ENCODE peak calls at places on chromosomes 7 and 10, in seven cellular contexts. One of them, this sample, is unnamed.

GRCh38 chr10:75544381-75544780 is 113.0 kb downstream of the LRMDA start:
- DNase-seq in cardiac septum: no peak
- DNase-seq in activated gamma-delta T cell treated with anti-CD3 and anti-CD28 coated beads, Interleukin-2, amount 50 U/mL, for 16 hours: no peak
- DNase-seq in retinal pigment epithelial cell: no peak
- DNase-seq in HT-29: no peak
- DNase-seq in mammary epithelial cell: no peak
- DNase-seq in testis: no peak
- DNase-seq in this sample: no peak

GRCh38 chr7:70694909-70695803 is 436.8 kb upstream of the GALNT17 start:
- DNase-seq in cardiac septum: no peak
- DNase-seq in activated gamma-delta T cell treated with anti-CD3 and anti-CD28 coated beads, Interleukin-2, amount 50 U/mL, for 16 hours: no peak
- DNase-seq in retinal pigment epithelial cell: no peak
- DNase-seq in HT-29: no peak
- DNase-seq in mammary epithelial cell: peak
- DNase-seq in testis: peak
- DNase-seq in this sample: no peak

GRCh38 chr10:77833225-77833624 is 93.3 kb downstream of the DLG5 start:
- DNase-seq in cardiac septum: no peak
- DNase-seq in activated gamma-delta T cell treated with anti-CD3 and anti-CD28 coated beads, Interleukin-2, amount 50 U/mL, for 16 hours: no peak
- DNase-seq in retinal pigment epithelial cell: no peak
- DNase-seq in HT-29: no peak
- DNase-seq in mammary epithelial cell: no peak
- DNase-seq in testis: no peak
- DNase-seq in this sample: no peak

GRCh38 chr7:18538554-18539250 is 43.2 kb downstream of the HDAC9 start:
- DNase-seq in cardiac septum: no peak
- DNase-seq in activated gamma-delta T cell treated with anti-CD3 and anti-CD28 coated beads, Interleukin-2, amount 50 U/mL, for 16 hours: no peak
- DNase-seq in retinal pigment epithelial cell: no peak
- DNase-seq in HT-29: no peak
- DNase-seq in mammary epithelial cell: no peak
- DNase-seq in testis: no peak
- DNase-seq in this sample: no peak

GRCh38 chr10:6178581-6178980 is 24.2 kb upstream of the PFKFB3 start:
- DNase-seq in cardiac septum: no peak
- DNase-seq in activated gamma-delta T cell treated with anti-CD3 and anti-CD28 coated beads, Interleukin-2, amount 50 U/mL, for 16 hours: no peak
- DNase-seq in retinal pigment epithelial cell: no peak
- DNase-seq in HT-29: no peak
- DNase-seq in mammary epithelial cell: no peak
- DNase-seq in testis: no peak
- DNase-seq in this sample: no peak

GRCh38 chr10:82394122-82394521 is 519.1 kb downstream of the NRG3 start:
- DNase-seq in cardiac septum: no peak
- DNase-seq in activated gamma-delta T cell treated with anti-CD3 and anti-CD28 coated beads, Interleukin-2, amount 50 U/mL, for 16 hours: no peak
- DNase-seq in retinal pigment epithelial cell: no peak
- DNase-seq in HT-29: no peak
- DNase-seq in mammary epithelial cell: no peak
- DNase-seq in testis: peak
- DNase-seq in this sample: no peak

GRCh38 chr10:95430231-95430951 is 130.8 kb downstream of the SORBS1 start:
- DNase-seq in cardiac septum: no peak
- DNase-seq in activated gamma-delta T cell treated with anti-CD3 and anti-CD28 coated beads, Interleukin-2, amount 50 U/mL, for 16 hours: peak
- DNase-seq in retinal pigment epithelial cell: no peak
- DNase-seq in HT-29: peak
- DNase-seq in mammary epithelial cell: peak
- DNase-seq in testis: peak
- DNase-seq in this sample: no peak

GRCh38 chr7:157017149-157017548 is 6.7 kb upstream of the MNX1 start:
- DNase-seq in cardiac septum: no peak
- DNase-seq in activated gamma-delta T cell treated with anti-CD3 and anti-CD28 coated beads, Interleukin-2, amount 50 U/mL, for 16 hours: no peak
- DNase-seq in retinal pigment epithelial cell: no peak
- DNase-seq in HT-29: no peak
- DNase-seq in mammary epithelial cell: no peak
- DNase-seq in testis: no peak
- DNase-seq in this sample: no peak

GRCh38 chr7:4791738-4792536 is 16.5 kb downstream of the AP5Z1 start:
- DNase-seq in cardiac septum: peak
- DNase-seq in activated gamma-delta T cell treated with anti-CD3 and anti-CD28 coated beads, Interleukin-2, amount 50 U/mL, for 16 hours: peak
- DNase-seq in retinal pigment epithelial cell: no peak
- DNase-seq in HT-29: peak
- DNase-seq in mammary epithelial cell: no peak
- DNase-seq in testis: peak
- DNase-seq in this sample: peak

GRCh38 chr10:119562097-119562496 is 19.6 kb upstream of the RGS10 start:
- DNase-seq in cardiac septum: no peak
- DNase-seq in activated gamma-delta T cell treated with anti-CD3 and anti-CD28 coated beads, Interleukin-2, amount 50 U/mL, for 16 hours: no peak
- DNase-seq in retinal pigment epithelial cell: no peak
- DNase-seq in HT-29: no peak
- DNase-seq in mammary epithelial cell: no peak
- DNase-seq in testis: no peak
- DNase-seq in this sample: no peak

GRCh38 chr10:131435232-131435631 is 123.7 kb upstream of the TCERG1L start:
- DNase-seq in cardiac septum: no peak
- DNase-seq in activated gamma-delta T cell treated with anti-CD3 and anti-CD28 coated beads, Interleukin-2, amount 50 U/mL, for 16 hours: no peak
- DNase-seq in retinal pigment epithelial cell: no peak
- DNase-seq in HT-29: no peak
- DNase-seq in mammary epithelial cell: no peak
- DNase-seq in testis: no peak
- DNase-seq in this sample: no peak

GRCh38 chr10:19815036-19815435 is 1.2 kb upstream of the PLXDC2 start:
- DNase-seq in cardiac septum: no peak
- DNase-seq in activated gamma-delta T cell treated with anti-CD3 and anti-CD28 coated beads, Interleukin-2, amount 50 U/mL, for 16 hours: no peak
- DNase-seq in retinal pigment epithelial cell: no peak
- DNase-seq in HT-29: no peak
- DNase-seq in mammary epithelial cell: no peak
- DNase-seq in testis: no peak
- DNase-seq in this sample: no peak

GRCh38 chr10:95279042-95279820 is 11.6 kb downstream of the PDLIM1 start:
- DNase-seq in cardiac septum: no peak
- DNase-seq in activated gamma-delta T cell treated with anti-CD3 and anti-CD28 coated beads, Interleukin-2, amount 50 U/mL, for 16 hours: no peak
- DNase-seq in retinal pigment epithelial cell: no peak
- DNase-seq in HT-29: no peak
- DNase-seq in mammary epithelial cell: peak
- DNase-seq in testis: no peak
- DNase-seq in this sample: no peak

GRCh38 chr10:102604379-102604960 is 39.8 kb upstream of the TRIM8 start:
- DNase-seq in cardiac septum: no peak
- DNase-seq in activated gamma-delta T cell treated with anti-CD3 and anti-CD28 coated beads, Interleukin-2, amount 50 U/mL, for 16 hours: no peak
- DNase-seq in retinal pigment epithelial cell: peak
- DNase-seq in HT-29: no peak
- DNase-seq in mammary epithelial cell: peak
- DNase-seq in testis: no peak
- DNase-seq in this sample: no peak

GRCh38 chr7:140631602-140632001 is 9.0 kb downstream of the DENND2A start:
- DNase-seq in cardiac septum: no peak
- DNase-seq in activated gamma-delta T cell treated with anti-CD3 and anti-CD28 coated beads, Interleukin-2, amount 50 U/mL, for 16 hours: no peak
- DNase-seq in retinal pigment epithelial cell: no peak
- DNase-seq in HT-29: no peak
- DNase-seq in mammary epithelial cell: no peak
- DNase-seq in testis: no peak
- DNase-seq in this sample: no peak

GRCh38 chr10:99782447-99783286 is at the start of gene ABCC2:
- DNase-seq in cardiac septum: no peak
- DNase-seq in activated gamma-delta T cell treated with anti-CD3 and anti-CD28 coated beads, Interleukin-2, amount 50 U/mL, for 16 hours: no peak
- DNase-seq in retinal pigment epithelial cell: no peak
- DNase-seq in HT-29: peak
- DNase-seq in mammary epithelial cell: no peak
- DNase-seq in testis: no peak
- DNase-seq in this sample: no peak

GRCh38 chr7:94898340-94898739 is 9.1 kb upstream of the PPP1R9A start:
- DNase-seq in cardiac septum: no peak
- DNase-seq in activated gamma-delta T cell treated with anti-CD3 and anti-CD28 coated beads, Interleukin-2, amount 50 U/mL, for 16 hours: no peak
- DNase-seq in retinal pigment epithelial cell: no peak
- DNase-seq in HT-29: no peak
- DNase-seq in mammary epithelial cell: no peak
- DNase-seq in testis: no peak
- DNase-seq in this sample: no peak

GRCh38 chr10:70931168-70931805 is 42.9 kb upstream of the PCBD1 start:
- DNase-seq in cardiac septum: no peak
- DNase-seq in activated gamma-delta T cell treated with anti-CD3 and anti-CD28 coated beads, Interleukin-2, amount 50 U/mL, for 16 hours: no peak
- DNase-seq in retinal pigment epithelial cell: no peak
- DNase-seq in HT-29: no peak
- DNase-seq in mammary epithelial cell: peak
- DNase-seq in testis: no peak
- DNase-seq in this sample: no peak

GRCh38 chr10:72087969-72088878 is at the start of gene SPOCK2:
- DNase-seq in cardiac septum: no peak
- DNase-seq in activated gamma-delta T cell treated with anti-CD3 and anti-CD28 coated beads, Interleukin-2, amount 50 U/mL, for 16 hours: peak
- DNase-seq in retinal pigment epithelial cell: no peak
- DNase-seq in HT-29: no peak
- DNase-seq in mammary epithelial cell: no peak
- DNase-seq in testis: peak
- DNase-seq in this sample: no peak

This sample was measured in natural killer cell treated with Interleukin-12 subunit alpha and Interleukin-12 subunit beta and Interleukin-15 and Interleukin-18, amount 100 ng/mL, for 72 hours.